ENCODE peak calls at places on chromosome 1, in nine cellular contexts. M is WTC11, G is GM06990, L is GM13976, Q is AG10803, W is glutamatergic neuron, N is heart right ventricle, T is hepatocyte, V is mucosa of descending colon. Z is an unnamed sample.

GRCh38 chr1:107274227-107274626 is 133.4 kb downstream of the NTNG1 start:
- DNase-seq in M (no peak), G (no peak), L (no peak), Q (no peak), W (no peak), N (no peak), T (no peak), V (no peak), Z (no peak)

GRCh38 chr1:35519432-35519831 is 37.8 kb downstream of the KIAA0319L start:
- DNase-seq in M (no peak), G (no peak), L (no peak), Q (no peak), W (no peak), N (no peak), T (no peak), V (no peak), Z (no peak)

GRCh38 chr1:169367096-169367685 is 406 bp downstream of the NME7 start:
- DNase-seq in M (no peak), G (no peak), L (no peak), Q (no peak), W (no peak), N (no peak), T (peak; percentile 11), V (peak; percentile 24), Z (no peak)

GRCh38 chr1:67290236-67290635 is 17.4 kb upstream of the IL12RB2 start:
- DNase-seq in M (no peak), G (no peak), L (no peak), Q (no peak), W (no peak), N (no peak), T (no peak), V (no peak), Z (no peak)

GRCh38 chr1:61585714-61586113 is 139.2 kb downstream of the TM2D1 start:
- DNase-seq in M (no peak), G (no peak), L (no peak), Q (peak; percentile 38), W (no peak), N (no peak), T (no peak), V (peak; percentile 66), Z (no peak)

GRCh38 chr1:3040004-3040403 is 18.7 kb downstream of the ACTRT2 start:
- DNase-seq in M (no peak), G (no peak), L (no peak), Q (no peak), W (no peak), N (no peak), T (no peak), V (no peak), Z (no peak)

GRCh38 chr1:192633533-192634258 is 2.3 kb upstream of the RGS13 start:
- DNase-seq in M (no peak), G (no peak), L (no peak), Q (no peak), W (no peak), N (no peak), T (no peak), V (no peak), Z (no peak)

GRCh38 chr1:32335951-32336867 is at the start of gene MARCKSL1:
- DNase-seq in M (peak; percentile 82), G (peak; percentile 92), L (peak; percentile 90), Q (peak; percentile 54), W (peak; percentile 90), N (peak; percentile 87), T (peak; percentile 89), V (peak; percentile 91), Z (peak; percentile 90)

GRCh38 chr1:93701619-93702018 is 20.0 kb upstream of the BCAR3 start:
- DNase-seq in M (no peak), G (peak; percentile 62), L (peak; percentile 55), Q (peak; percentile 99), W (no peak), N (no peak), T (peak; percentile 69), V (no peak), Z (no peak)

GRCh38 chr1:93700532-93701469 is 19.2 kb upstream of the BCAR3 start:
- DNase-seq in M (no peak), G (no peak), L (no peak), Q (no peak), W (no peak), N (no peak), T (no peak), V (no peak), Z (no peak)

GRCh38 chr1:93699676-93700168 is 18.1 kb upstream of the BCAR3 start:
- DNase-seq in M (no peak), G (no peak), L (no peak), Q (no peak), W (no peak), N (no peak), T (no peak), V (no peak), Z (no peak)

GRCh38 chr1:93695411-93696005 is 13.9 kb upstream of the BCAR3 start:
- DNase-seq in M (no peak), G (no peak), L (no peak), Q (no peak), W (no peak), N (no peak), T (no peak), V (no peak), Z (no peak)

DNA sequence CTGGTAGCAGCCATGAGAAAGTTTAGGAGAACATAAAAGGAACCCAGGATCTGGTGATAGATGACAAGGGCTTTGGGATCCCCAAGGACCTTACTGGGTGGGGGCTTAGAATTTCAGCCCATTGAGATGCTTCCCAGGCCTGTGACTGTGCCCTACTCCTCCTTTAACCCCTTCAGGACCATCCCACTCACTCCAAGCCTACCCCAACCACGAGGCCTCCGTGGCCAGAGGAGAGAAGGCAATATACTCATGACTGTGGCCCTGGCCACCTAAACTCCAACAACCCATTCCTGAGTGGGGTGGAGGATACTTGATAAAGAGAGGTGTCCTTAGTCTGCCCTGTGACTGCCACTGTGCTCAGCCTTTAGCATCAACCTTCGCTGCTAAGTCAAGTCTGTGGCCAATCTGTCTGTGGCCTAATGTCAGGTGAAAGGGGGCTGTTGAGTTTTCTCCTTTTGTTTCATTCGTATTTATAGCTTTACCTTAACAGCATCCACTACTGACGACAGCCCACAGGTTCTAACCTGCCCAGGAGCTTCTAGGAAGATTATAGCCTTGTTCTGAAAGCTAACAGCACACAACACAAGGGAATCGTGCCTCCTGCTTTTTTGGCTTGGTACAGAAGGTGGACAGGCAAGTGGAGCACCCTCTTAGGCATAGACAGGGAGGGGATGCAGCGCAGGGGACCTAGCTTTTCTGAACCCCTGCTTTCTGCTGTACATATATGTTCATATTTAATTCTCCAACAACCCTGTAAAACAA is 16.9 kb upstream of the BCAR3 start:
- DNase-seq in M (no peak), G (no peak), L (no peak), Q (no peak), W (no peak), N (no peak), T (no peak), V (no peak), Z (no peak)
- TF ChIP-seq CTCF in M (no peak), G (no peak), L (no peak), Q (no peak), W (no peak), N (no peak), T (no peak), V (no peak), Z (no peak)

DNA sequence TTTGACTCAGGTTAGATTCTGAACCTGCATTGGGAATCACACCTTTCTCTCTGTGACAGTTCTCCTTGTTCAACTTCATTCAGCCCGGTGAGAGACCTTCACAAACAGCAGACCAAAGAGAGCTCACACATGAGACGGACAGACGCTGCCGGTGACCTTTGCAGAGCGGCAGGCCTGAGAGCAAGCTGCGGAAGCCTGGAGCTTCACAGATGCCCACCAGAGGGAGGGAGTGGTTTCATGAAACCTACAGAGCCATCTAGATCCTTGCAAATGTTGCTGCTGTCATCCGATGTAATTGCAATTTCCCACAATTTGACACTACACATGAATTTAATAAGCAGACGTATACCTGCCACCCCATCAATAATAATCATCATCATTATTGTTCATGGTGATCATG is 39.5 kb downstream of the GRIK3 start:
- DNase-seq in M (no peak), G (no peak), L (no peak), Q (no peak), W (peak; percentile 37), N (no peak), T (no peak), V (no peak), Z (no peak)
- TF ChIP-seq CTCF in M (no peak), G (no peak), L (no peak), Q (no peak), W (no peak), N (no peak), T (no peak), V (no peak), Z (no peak)

GRCh38 chr1:91020967-91021685 is 709 bp downstream of the ZNF644 start:
- DNase-seq in M (peak; percentile 86), G (peak; percentile 81), L (peak; percentile 71), Q (peak; percentile 75), W (peak; percentile 86), N (peak; percentile 59), T (peak; percentile 88), V (peak; percentile 81), Z (peak; percentile 74)

GRCh38 chr1:91015358-91015780 is 6.5 kb downstream of the ZNF644 start:
- DNase-seq in M (no peak), G (no peak), L (no peak), Q (no peak), W (no peak), N (no peak), T (no peak), V (no peak), Z (no peak)

GRCh38 chr1:91020486-91020885 is 1.3 kb downstream of the ZNF644 start:
- DNase-seq in M (no peak), G (no peak), L (no peak), Q (peak; percentile 13), W (no peak), N (no peak), T (no peak), V (no peak), Z (no peak)

GRCh38 chr1:91015794-91016550 is 5.9 kb downstream of the ZNF644 start:
- DNase-seq in M (no peak), G (no peak), L (no peak), Q (no peak), W (no peak), N (no peak), T (peak; percentile 52), V (no peak), Z (no peak)

GRCh38 chr1:91018006-91018405 is 3.8 kb downstream of the ZNF644 start:
- DNase-seq in M (no peak), G (no peak), L (no peak), Q (peak; percentile 23), W (no peak), N (no peak), T (no peak), V (no peak), Z (peak; percentile 19)
- TF ChIP-seq CTCF in M (no peak), G (peak; percentile 62), L (no peak), Q (peak; percentile 46), W (peak; percentile 19), N (no peak), T (peak; percentile 35), V (peak; percentile 15), Z (peak; percentile 45)

DNA sequence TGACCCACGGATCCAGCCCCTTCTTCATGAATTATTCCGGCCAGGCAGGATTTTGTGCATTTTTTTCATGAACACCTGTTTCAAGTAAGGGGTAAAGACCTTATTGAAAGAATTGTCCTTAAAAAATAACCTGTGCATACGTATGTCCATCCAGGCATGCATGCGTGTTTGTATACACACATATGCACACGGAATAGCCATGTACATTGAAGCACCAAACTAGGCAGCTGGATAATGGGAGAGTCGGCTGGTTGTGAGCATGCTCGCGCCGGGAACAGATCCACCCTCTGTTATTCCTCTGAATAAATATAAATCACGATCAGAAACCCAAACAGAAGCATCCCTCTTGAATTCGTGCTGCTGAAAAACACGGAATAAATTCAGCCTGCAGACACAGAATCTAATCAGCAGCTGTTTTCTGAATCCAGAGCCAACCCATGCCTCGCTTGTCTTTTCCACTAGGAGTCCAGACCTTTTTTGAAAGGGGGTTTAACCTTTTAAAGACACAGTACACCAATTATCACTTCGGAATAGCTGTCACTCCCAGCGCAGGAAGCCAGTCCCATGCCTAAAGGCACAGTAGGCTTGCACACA is at the start of gene HIVEP3:
- DNase-seq in M (no peak), G (no peak), L (no peak), Q (peak; percentile 25), W (no peak), N (no peak), T (no peak), V (no peak), Z (no peak)
- TF ChIP-seq CTCF in M (no peak), G (no peak), L (no peak), Q (peak; percentile 50), W (no peak), N (no peak), T (no peak), V (no peak), Z (no peak)

Z was measured in GM13977.